ENCODE peak calls at places on chromosomes 7 and 10, in eight cellular contexts. Q is heart right ventricle, A is Caco-2, R is NB4, W is cardiac fibroblast, O is neural progenitor cell, X is HFF-Myc, K is epithelial cell of esophagus. J is an unnamed sample.

GRCh38 chr10:11447571-11447970 is 163.9 kb downstream of the USP6NL start:
- DNase-seq in K (no peak), R (no peak), A (no peak), O (no peak), Q (no peak), W (no peak), X (no peak), J (no peak)

GRCh38 chr7:142024547-142024946 is 28.9 kb downstream of the MGAM start:
- DNase-seq in W (no peak), X (no peak), A (no peak), Q (no peak), O (no peak), R (no peak), K (peak; percentile 93), J (no peak)

GRCh38 chr10:43322769-43323168 is 48.7 kb upstream of the FXYD4 start:
- DNase-seq in R (no peak), K (peak; percentile 80), Q (peak; percentile 88), O (peak; percentile 99), A (no peak), X (peak; percentile 38), W (peak; percentile 81), J (peak; percentile 8)

GRCh38 chr7:1081931-1082401 is 5.9 kb upstream of the GPER1 start:
- DNase-seq in A (no peak), W (no peak), R (no peak), X (peak; percentile 73), K (peak; percentile 8), O (no peak), Q (no peak), J (no peak)

GRCh38 chr10:112491144-112491543 is 44.1 kb downstream of the VTI1A start:
- DNase-seq in A (no peak), O (no peak), K (peak; percentile 1), X (no peak), R (no peak), W (peak; percentile 18), Q (no peak), J (no peak)

GRCh38 chr10:44713307-44713706 is 197.8 kb upstream of the TMEM72 start:
- DNase-seq in X (no peak), Q (no peak), W (no peak), K (no peak), O (no peak), R (no peak), A (no peak), J (no peak)

GRCh38 chr7:128903621-128904361 is 6.7 kb downstream of the KCP start:
- DNase-seq in K (no peak), W (no peak), A (no peak), R (no peak), Q (no peak), O (no peak), X (no peak), J (no peak)

GRCh38 chr7:31017036-31017747 is 34.9 kb upstream of the ADCYAP1R1 start:
- DNase-seq in R (no peak), Q (no peak), K (no peak), X (no peak), W (no peak), A (no peak), O (no peak), J (no peak)

GRCh38 chr10:126598009-126598408 is 72.5 kb downstream of the C10orf90 start:
- DNase-seq in A (peak; percentile 49), Q (no peak), K (peak; percentile 56), W (peak; percentile 50), X (no peak), O (peak; percentile 66), R (peak; percentile 50), J (no peak)

GRCh38 chr7:27351137-27351536 is 108.5 kb downstream of the EVX1 start:
- DNase-seq in R (no peak), K (no peak), W (no peak), Q (no peak), A (no peak), X (no peak), O (no peak), J (no peak)

GRCh38 chr10:107814865-107815487 is 650.5 kb upstream of the SORCS1 start:
- DNase-seq in W (peak; percentile 63), A (peak; percentile 62), O (peak; percentile 82), X (peak; percentile 7), K (peak; percentile 77), Q (peak; percentile 38), R (peak; percentile 74), J (no peak)

GRCh38 chr7:44431091-44431608 is 59.3 kb downstream of the NUDCD3 start:
- DNase-seq in Q (no peak), K (no peak), R (peak; percentile 21), W (no peak), O (peak; percentile 18), A (peak; percentile 39), X (no peak), J (peak; percentile 40)

GRCh38 chr10:53107711-53108110 is 335.1 kb upstream of the MBL2 start:
- DNase-seq in W (no peak), R (no peak), A (no peak), K (no peak), X (no peak), O (no peak), Q (no peak), J (no peak)

GRCh38 chr7:20744913-20745587 is 41.6 kb downstream of the SP8 start:
- DNase-seq in X (no peak), W (no peak), O (no peak), R (peak; percentile 11), A (peak; percentile 53), K (peak; percentile 12), Q (no peak), J (no peak)

GRCh38 chr10:69239106-69239505 is 19.0 kb downstream of the HKDC1 start:
- DNase-seq in O (peak; percentile 25), Q (no peak), R (no peak), A (no peak), W (no peak), K (no peak), X (no peak), J (no peak)

GRCh38 chr7:37142943-37143342 is 305.7 kb downstream of the ELMO1 start:
- DNase-seq in W (no peak), A (no peak), X (no peak), K (no peak), Q (no peak), R (peak; percentile 28), O (peak; percentile 24), J (no peak)

GRCh38 chr10:95472304-95473088 is 88.7 kb downstream of the SORBS1 start:
- DNase-seq in K (no peak), W (no peak), A (no peak), X (no peak), O (no peak), Q (no peak), R (no peak), J (no peak)

GRCh38 chr7:1301054-1301811 is 68.6 kb downstream of the UNCX start:
- DNase-seq in W (no peak), A (no peak), O (no peak), R (no peak), X (no peak), Q (no peak), K (no peak), J (no peak)

GRCh38 chr10:60524541-60524940 is 134.9 kb upstream of the ANK3 start:
- DNase-seq in A (no peak), K (peak; percentile 80), O (no peak), X (peak; percentile 48), W (peak; percentile 11), R (peak; percentile 33), Q (no peak), J (no peak)

GRCh38 chr7:6106140-6106904 is 75.1 kb downstream of the ANKRD61 start:
- DNase-seq in W (peak; percentile 60), R (peak; percentile 76), A (peak; percentile 32), X (no peak), O (peak; percentile 11), Q (no peak), K (peak; percentile 50), J (no peak)
- TF ChIP-seq CTCF in W (peak; percentile 31), R (peak; percentile 44), A (peak; percentile 9), X (peak; percentile 26), O (no peak), Q (peak; percentile 47), K (peak; percentile 21), J (peak; percentile 23)

GRCh38 chr7:74183653-74184450 is 9.7 kb downstream of the EIF4H start:
- DNase-seq in R (peak; percentile 54), A (peak; percentile 59), X (no peak), W (no peak), O (peak; percentile 43), K (peak; percentile 41), Q (no peak), J (no peak)

GRCh38 chr7:74181821-74182220 is 7.7 kb downstream of the EIF4H start:
- DNase-seq in A (no peak), R (no peak), X (no peak), Q (no peak), O (no peak), W (no peak), K (no peak), J (no peak)

GRCh38 chr7:74182453-74183090 is 8.4 kb downstream of the EIF4H start:
- DNase-seq in O (no peak), Q (no peak), A (no peak), R (no peak), W (no peak), X (no peak), K (no peak), J (no peak)

GRCh38 chr7:74185016-74185415 is 10.9 kb downstream of the EIF4H start:
- DNase-seq in W (no peak), A (no peak), Q (no peak), K (no peak), O (no peak), X (no peak), R (no peak), J (no peak)

DNA sequence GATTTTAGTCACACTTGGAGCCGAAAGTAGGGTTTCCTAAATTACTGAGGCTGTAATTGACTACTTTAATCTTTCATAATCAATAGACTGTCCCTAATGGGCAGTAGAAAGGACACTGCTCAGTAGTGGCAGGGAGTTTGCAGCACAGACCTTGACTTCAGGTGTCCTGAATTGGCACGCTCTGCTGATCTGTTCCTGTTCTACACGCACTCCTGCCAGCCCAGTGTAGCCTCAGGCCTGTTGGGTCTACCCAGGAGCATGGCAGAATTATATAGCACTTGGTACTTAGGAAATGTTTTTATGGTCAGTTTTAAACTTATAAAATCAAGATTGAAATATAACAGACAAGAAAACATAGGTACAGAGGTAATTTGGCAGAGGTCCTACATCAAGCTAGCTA is 9.0 kb downstream of the EIF4H start:
- DNase-seq in O (no peak), K (peak; percentile 42), R (no peak), W (no peak), A (no peak), X (no peak), Q (no peak), J (no peak)
- H3K4me3 ChIP-seq in O (no peak overlapping the region), K (no peak overlapping the region), R (no peak overlapping the region), W (no peak overlapping the region), A (no peak overlapping the region), X (no peak overlapping the region), Q (no peak overlapping the region), J (no peak overlapping the region)

GRCh38 chr7:10022957-10023356 is 950.7 kb upstream of the PHF14 start:
- DNase-seq in O (peak; percentile 62), R (no peak), A (peak; percentile 60), W (no peak), Q (peak; percentile 11), K (peak; percentile 37), X (no peak), J (no peak)
- TF ChIP-seq CTCF in O (peak; percentile 57), R (no peak), A (peak; percentile 28), W (no peak), Q (peak; percentile 66), K (peak; percentile 43), X (no peak), J (no peak)

DNA sequence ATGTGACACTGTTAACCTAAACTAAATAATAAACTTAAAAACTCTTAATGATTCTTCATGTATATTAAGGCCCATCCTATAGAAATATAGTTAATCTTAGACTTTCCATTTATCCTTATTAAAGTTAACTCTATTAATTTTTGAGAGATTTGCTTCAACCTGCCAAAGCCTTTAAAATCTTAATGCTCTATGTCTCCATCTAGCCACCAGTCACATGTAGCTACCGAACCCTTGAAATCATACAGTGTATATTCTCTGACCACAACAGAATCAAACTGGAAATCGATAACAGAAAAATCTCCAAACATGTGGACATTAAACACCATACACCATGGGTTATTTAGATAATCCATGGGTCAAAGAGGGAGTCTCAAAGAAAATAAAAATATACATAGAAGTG is 51.9 kb downstream of the ASZ1 start:
- DNase-seq in A (no peak), Q (no peak), X (no peak), K (peak; percentile 12), O (no peak), R (no peak), W (peak; percentile 8), J (no peak)
- H3K4me3 ChIP-seq in A (no peak overlapping the region), Q (no peak overlapping the region), X (no peak overlapping the region), K (no peak overlapping the region), O (no peak overlapping the region), R (no peak overlapping the region), W (no peak overlapping the region), J (no peak overlapping the region)